ENCODE peak calls at places on chromosome 4, in ten cellular contexts. E is SIG-M5; Z is NCI-H1436; Q is NCI-H774; L is non-pigmented ciliary epithelial cell; V is T-helper 22 cell; C is nephron progenitor cell; D is activated gamma-delta T cell treated with anti-CD3 and anti-CD28 coated beads, Interleukin-2, amount 50 U/mL, for 16 hours; H is RWPE1; N is T-helper 1 cell. K is an unnamed sample.

GRCh38 chr4:8558080-8558960 is 21.9 kb upstream of the GPR78 start:
- DNase-seq in E (no peak), Z (no peak), Q (no peak), L (no peak), V (no peak), C (no peak), D (no peak), H (no peak), N (no peak), K (peak)

GRCh38 chr4:25425361-25425760 is 48.3 kb downstream of the ANAPC4 start:
- DNase-seq in E (no peak), Z (no peak), Q (no peak), L (no peak), V (no peak), C (no peak), D (no peak), H (no peak), N (no peak), K (no peak)

GRCh38 chr4:150714462-150715438 is 132.8 kb downstream of the MAB21L2 start:
- DNase-seq in E (no peak), Z (no peak), Q (no peak), L (no peak), V (no peak), C (no peak), D (no peak), H (no peak), N (no peak), K (no peak)

GRCh38 chr4:26048962-26049361 is 134.9 kb downstream of the SMIM20 start:
- DNase-seq in E (no peak), Z (no peak), Q (no peak), L (no peak), V (no peak), C (no peak), D (no peak), H (no peak), N (no peak), K (no peak)

GRCh38 chr4:77852892-77853495 is 9.6 kb upstream of the MRPL1 start:
- DNase-seq in E (no peak), Z (no peak), Q (no peak), L (no peak), V (peak), C (no peak), D (peak), H (no peak), N (peak), K (no peak)

GRCh38 chr4:34720563-34720962 is 1523.8 kb downstream of the ARAP2 start:
- DNase-seq in E (no peak), Z (no peak), Q (peak), L (no peak), V (no peak), C (no peak), D (no peak), H (peak), N (no peak), K (peak)

GRCh38 chr4:94160774-94161173 is 46.9 kb upstream of the SMARCAD1 start:
- DNase-seq in E (no peak), Z (no peak), Q (no peak), L (no peak), V (no peak), C (no peak), D (no peak), H (no peak), N (no peak), K (no peak)

GRCh38 chr4:8533274-8533865 is 46.8 kb upstream of the GPR78 start:
- DNase-seq in E (no peak), Z (no peak), Q (no peak), L (no peak), V (no peak), C (no peak), D (no peak), H (no peak), N (no peak), K (no peak)

GRCh38 chr4:141702472-141703182 is 66.2 kb downstream of the IL15 start:
- DNase-seq in E (no peak), Z (no peak), Q (no peak), L (no peak), V (no peak), C (no peak), D (no peak), H (no peak), N (no peak), K (peak)

GRCh38 chr4:110049951-110050925 is 137.6 kb downstream of the EGF start:
- DNase-seq in E (no peak), Z (peak), Q (no peak), L (no peak), V (no peak), C (peak), D (peak), H (peak), N (peak), K (peak)

GRCh38 chr4:92050875-92051274 is 252.9 kb upstream of the GRID2 start:
- DNase-seq in E (no peak), Z (no peak), Q (no peak), L (peak), V (no peak), C (no peak), D (no peak), H (no peak), N (no peak), K (no peak)

GRCh38 chr4:168566736-168567135 is 69.9 kb downstream of the PALLD start:
- DNase-seq in E (no peak), Z (no peak), Q (no peak), L (no peak), V (no peak), C (no peak), D (no peak), H (no peak), N (no peak), K (no peak)

GRCh38 chr4:102139132-102139573 is 206.1 kb downstream of the SLC39A8 start:
- DNase-seq in E (no peak), Z (no peak), Q (no peak), L (peak), V (no peak), C (no peak), D (no peak), H (peak), N (no peak), K (peak)

GRCh38 chr4:77148081-77148480 is 8.9 kb upstream of the CCNG2 start:
- DNase-seq in E (no peak), Z (no peak), Q (no peak), L (no peak), V (no peak), C (no peak), D (no peak), H (no peak), N (no peak), K (no peak)

GRCh38 chr4:2712261-2712842 is 43.8 kb downstream of the TNIP2 start:
- DNase-seq in E (no peak), Z (no peak), Q (no peak), L (no peak), V (no peak), C (no peak), D (no peak), H (no peak), N (no peak), K (peak)

GRCh38 chr4:13840573-13841185 is 213.2 kb upstream of the BOD1L1 start:
- DNase-seq in E (no peak), Z (no peak), Q (no peak), L (no peak), V (no peak), C (no peak), D (no peak), H (no peak), N (no peak), K (peak)

GRCh38 chr4:120156115-120156718 is 89.6 kb upstream of the MAD2L1 start:
- DNase-seq in E (no peak), Z (peak), Q (peak), L (peak), V (no peak), C (peak), D (no peak), H (peak), N (no peak), K (peak)

GRCh38 chr4:63558709-63559108 is 850.5 kb downstream of the TECRL start:
- DNase-seq in E (no peak), Z (no peak), Q (no peak), L (no peak), V (no peak), C (no peak), D (no peak), H (no peak), N (no peak), K (no peak)

GRCh38 chr4:26346203-26346620 is 25.4 kb downstream of the RBPJ start:
- DNase-seq in E (no peak), Z (no peak), Q (no peak), L (no peak), V (peak), C (no peak), D (no peak), H (no peak), N (no peak), K (peak)

GRCh38 chr4:152556283-152556682 is 20.4 kb upstream of the FBXW7 start:
- DNase-seq in E (no peak), Z (no peak), Q (no peak), L (no peak), V (no peak), C (no peak), D (no peak), H (no peak), N (no peak), K (no peak)

GRCh38 chr4:96407651-96408342 is 567.9 kb downstream of the PDHA2 start:
- DNase-seq in E (no peak), Z (no peak), Q (no peak), L (peak), V (no peak), C (no peak), D (no peak), H (no peak), N (no peak), K (peak)

GRCh38 chr4:169485791-169486742 is 126.3 kb downstream of the NEK1 start:
- DNase-seq in E (no peak), Z (peak), Q (peak), L (no peak), V (no peak), C (peak), D (no peak), H (peak), N (no peak), K (peak)

GRCh38 chr4:158411180-158411721 is 110.4 kb upstream of the RXFP1 start:
- DNase-seq in E (no peak), Z (no peak), Q (no peak), L (no peak), V (no peak), C (no peak), D (no peak), H (no peak), N (no peak), K (no peak)

GRCh38 chr4:159142254-159142653 is 39.4 kb downstream of the RAPGEF2 start:
- DNase-seq in E (no peak), Z (no peak), Q (no peak), L (no peak), V (no peak), C (no peak), D (no peak), H (peak), N (no peak), K (no peak)

GRCh38 chr4:149709640-149710039 is 106.0 kb downstream of the IQCM start:
- DNase-seq in E (no peak), Z (no peak), Q (no peak), L (peak), V (no peak), C (no peak), D (no peak), H (no peak), N (no peak), K (peak)

GRCh38 chr4:139763668-139764067 is 98.0 kb downstream of the MGST2 start:
- DNase-seq in E (no peak), Z (no peak), Q (no peak), L (no peak), V (no peak), C (no peak), D (no peak), H (no peak), N (no peak), K (no peak)

GRCh38 chr4:53128959-53129358 is 236.9 kb downstream of the SCFD2 start:
- DNase-seq in E (no peak), Z (no peak), Q (no peak), L (no peak), V (no peak), C (no peak), D (no peak), H (no peak), N (no peak), K (no peak)

GRCh38 chr4:160316036-160316435 is 1213.2 kb downstream of the RAPGEF2 start:
- DNase-seq in E (no peak), Z (no peak), Q (no peak), L (no peak), V (no peak), C (no peak), D (no peak), H (no peak), N (no peak), K (no peak)

GRCh38 chr4:22485751-22486150 is 30.1 kb downstream of the ADGRA3 start:
- DNase-seq in E (no peak), Z (no peak), Q (no peak), L (peak), V (no peak), C (no peak), D (no peak), H (peak), N (no peak), K (peak)

GRCh38 chr4:182142146-182143085 is 100.8 kb upstream of the TENM3 start:
- DNase-seq in E (no peak), Z (no peak), Q (no peak), L (no peak), V (no peak), C (peak), D (no peak), H (peak), N (no peak), K (peak)

GRCh38 chr4:39698424-39699009 is 581 bp downstream of the UBE2K start:
- DNase-seq in E (no peak), Z (peak), Q (no peak), L (no peak), V (no peak), C (peak), D (peak), H (peak), N (no peak), K (peak)

K was measured in kidney tubule cell.